ENCODE peak calls at places on chromosome 14, in ten cellular contexts. K is stimulated activated naive CD8-positive, alpha-beta T cell treated with anti-CD3 and anti-CD28 coated beads, Interleukin-15, amount 100 ng/mL, for 72 hours; I is aorta; J is GM12878; G is PC-3; V is activated T-cell treated with anti-CD3 and anti-CD28 coated beads, Interleukin-2, amount 50 U/mL, for 72 hours; Y is Right ventricle myocardium inferior; Z is Panc1; L is heart left ventricle; N is activated T-helper 17 cell treated with anti-CD3 and anti-CD28 coated beads, Interleukin-2, amount 50 U/mL, for 72 hours. E is an unnamed sample.

GRCh38 chr14:23531391-23531790 is 20.2 kb downstream of the ZFHX2 start:
- ATAC-seq in K (no peak), I (no peak), J (no peak), G (no peak), V (no peak), Y (no peak), Z (no peak), L (no peak), N (no peak), E (no peak)

GRCh38 chr14:49550284-49551184 is 35.6 kb downstream of the RPS29 start:
- ATAC-seq in K (no peak), I (no peak), J (peak), G (peak), V (no peak), Y (no peak), Z (no peak), L (no peak), N (no peak), E (no peak)

GRCh38 chr14:77892890-77893484 is 93.1 kb downstream of the ADCK1 start:
- ATAC-seq in K (no peak), I (no peak), J (no peak), G (no peak), V (no peak), Y (no peak), Z (no peak), L (no peak), N (no peak), E (no peak)

GRCh38 chr14:95774265-95775160 is 60.6 kb upstream of the TCL1A start:
- ATAC-seq in K (no peak), I (no peak), J (peak), G (no peak), V (no peak), Y (no peak), Z (peak), L (no peak), N (no peak), E (no peak)

GRCh38 chr14:37595809-37596595 is 573 bp downstream of the TTC6 start:
- ATAC-seq in K (peak), I (no peak), J (peak), G (peak), V (peak), Y (no peak), Z (no peak), L (no peak), N (peak), E (no peak)

GRCh38 chr14:55301722-55302121 is 30.5 kb downstream of the FBXO34 start:
- ATAC-seq in K (peak), I (no peak), J (peak), G (peak), V (peak), Y (peak), Z (peak), L (peak), N (peak), E (peak)

GRCh38 chr14:31825459-31825858 is 251.6 kb upstream of the ARHGAP5 start:
- ATAC-seq in K (no peak), I (no peak), J (no peak), G (no peak), V (no peak), Y (no peak), Z (no peak), L (no peak), N (no peak), E (no peak)

GRCh38 chr14:76203086-76204001 is 51.6 kb downstream of the GPATCH2L start:
- ATAC-seq in K (peak), I (no peak), J (peak), G (peak), V (peak), Y (no peak), Z (peak), L (peak), N (peak), E (peak)

GRCh38 chr14:55772521-55772920 is 192.5 kb downstream of the KTN1 start:
- ATAC-seq in K (no peak), I (no peak), J (no peak), G (peak), V (no peak), Y (no peak), Z (no peak), L (no peak), N (no peak), E (no peak)

GRCh38 chr14:24891987-24892729 is 157.8 kb downstream of the STXBP6 start:
- ATAC-seq in K (no peak), I (no peak), J (no peak), G (no peak), V (no peak), Y (no peak), Z (no peak), L (no peak), N (no peak), E (no peak)

GRCh38 chr14:103552011-103552797 is 10.3 kb downstream of the BAG5 start:
- ATAC-seq in K (no peak), I (peak), J (no peak), G (peak), V (no peak), Y (peak), Z (peak), L (peak), N (no peak), E (peak)

GRCh38 chr14:100289916-100290606 is 16.2 kb downstream of the SLC25A29 start:
- ATAC-seq in K (no peak), I (no peak), J (no peak), G (no peak), V (no peak), Y (no peak), Z (no peak), L (no peak), N (no peak), E (no peak)

GRCh38 chr14:67343601-67344230 is 15.9 kb downstream of the ATP6V1D start:
- ATAC-seq in K (no peak), I (no peak), J (no peak), G (peak), V (no peak), Y (no peak), Z (no peak), L (no peak), N (peak), E (no peak)

GRCh38 chr14:68285421-68286179 is 466.0 kb downstream of the RAD51B start:
- ATAC-seq in K (peak), I (no peak), J (peak), G (no peak), V (peak), Y (no peak), Z (no peak), L (no peak), N (peak), E (no peak)

GRCh38 chr14:49640540-49641417 is 5.7 kb upstream of the DNAAF2 start:
- ATAC-seq in K (no peak), I (no peak), J (no peak), G (no peak), V (no peak), Y (no peak), Z (no peak), L (no peak), N (no peak), E (no peak)

GRCh38 chr14:37594238-37594915 is 672 bp downstream of the FOXA1 start:
- ATAC-seq in K (peak), I (no peak), J (no peak), G (no peak), V (no peak), Y (no peak), Z (peak), L (no peak), N (no peak), E (peak)

GRCh38 chr14:33728010-33728498 is 222.8 kb downstream of the EGLN3 start:
- ATAC-seq in K (no peak), I (no peak), J (peak), G (peak), V (no peak), Y (no peak), Z (no peak), L (no peak), N (peak), E (no peak)

GRCh38 chr14:72907327-72907826 is 13.5 kb upstream of the DPF3 start:
- ATAC-seq in K (no peak), I (no peak), J (peak), G (no peak), V (no peak), Y (no peak), Z (peak), L (peak), N (no peak), E (no peak)

GRCh38 chr14:50955373-50956043 is 11.2 kb upstream of the PYGL start:
- ATAC-seq in K (peak), I (peak), J (peak), G (peak), V (peak), Y (no peak), Z (peak), L (peak), N (peak), E (peak)

GRCh38 chr14:90677484-90678045 is 138.7 kb downstream of the TTC7B start:
- ATAC-seq in K (peak), I (no peak), J (no peak), G (peak), V (peak), Y (no peak), Z (no peak), L (no peak), N (peak), E (peak)